ENCODE peak calls at places on chromosomes 11 and 22, in seven cellular contexts. D, K, L, A, H, V and Y are unnamed samples.

GRCh38 chr11:122751298-122752070 is 86.8 kb upstream of the CRTAM start:
- DNase-seq in K (no peak), V (no peak), D (peak; percentile 58), H (no peak), A (no peak), L (no peak), Y (no peak)

GRCh38 chr22:17920145-17920605 is 104.2 kb downstream of the MICAL3 start:
- DNase-seq in D (peak; percentile 56), L (no peak), H (peak; percentile 57), V (no peak), K (no peak), A (no peak), Y (no peak)

GRCh38 chr11:11272254-11272653 is 80.8 kb downstream of the CSNK2A3 start:
- DNase-seq in V (no peak), A (no peak), H (no peak), L (no peak), D (no peak), K (no peak), Y (no peak)

GRCh38 chr11:20042717-20043392 is 117.4 kb downstream of the DBX1 start:
- DNase-seq in L (no peak), H (no peak), K (no peak), V (no peak), D (peak; percentile 40), A (no peak), Y (no peak)

GRCh38 chr11:118226294-118226693 is 1.5 kb upstream of the JAML start:
- DNase-seq in L (no peak), H (no peak), K (no peak), D (no peak), V (no peak), A (no peak), Y (no peak)

GRCh38 chr11:74371269-74372039 is 26.8 kb downstream of the PGM2L1 start:
- DNase-seq in V (no peak), A (no peak), H (peak; percentile 44), L (no peak), D (peak; percentile 96), K (no peak), Y (no peak)

GRCh38 chr11:122453586-122453985 is 201.9 kb upstream of the UBASH3B start:
- DNase-seq in K (no peak), A (no peak), D (no peak), H (no peak), V (no peak), L (no peak), Y (no peak)

GRCh38 chr11:11445441-11446185 is 92.6 kb upstream of the CSNK2A3 start:
- DNase-seq in V (no peak), A (no peak), D (no peak), K (no peak), H (no peak), L (no peak), Y (no peak)

GRCh38 chr22:38974170-38974825 is 7.8 kb upstream of the APOBEC3B start:
- DNase-seq in H (no peak), A (no peak), V (no peak), K (no peak), D (no peak), L (no peak), Y (no peak)

GRCh38 chr11:121881806-121882205 is 234.2 kb downstream of the BLID start:
- DNase-seq in D (peak; percentile 87), H (no peak), V (no peak), L (no peak), A (no peak), K (no peak), Y (no peak)